ENCODE peak calls at places on chromosome 20, in seven cellular contexts. K is SJSA1, O is GM12865, F is tibial nerve, P is BE2C, C is heart right ventricle, W is cardiac fibroblast. Q is an unnamed sample.

GRCh38 chr20:63186528-63187316 is 29.2 kb downstream of the YTHDF1 start:
- DNase-seq in C (no peak), W (peak), K (no peak), F (no peak), P (no peak), O (no peak), Q (no peak)

GRCh38 chr20:18138639-18139583 is 1.2 kb downstream of the KAT14 start:
- DNase-seq in W (peak), O (no peak), P (no peak), F (no peak), K (no peak), C (no peak), Q (no peak)

GRCh38 chr20:10604865-10605440 is 68.8 kb downstream of the JAG1 start:
- DNase-seq in K (no peak), W (no peak), O (no peak), P (no peak), C (no peak), F (no peak), Q (no peak)

GRCh38 chr20:62122659-62123449 is 579 bp downstream of the LSM14B start:
- DNase-seq in F (no peak), C (peak), O (peak), K (no peak), W (peak), P (peak), Q (peak)

GRCh38 chr20:63132131-63132714 is 83.7 kb downstream of the YTHDF1 start:
- DNase-seq in P (no peak), W (no peak), O (no peak), C (no peak), F (no peak), K (peak), Q (no peak)

GRCh38 chr20:56001890-56002289 is 3.4 kb downstream of the CBLN4 start:
- DNase-seq in F (no peak), C (no peak), O (no peak), K (no peak), P (no peak), W (no peak), Q (no peak)

GRCh38 chr20:57678340-57678739 is 31.5 kb downstream of the PMEPA1 start:
- DNase-seq in W (no peak), C (peak), K (no peak), O (no peak), F (no peak), P (peak), Q (no peak)

GRCh38 chr20:4880051-4880450 is 121.3 kb downstream of the SLC23A2 start:
- DNase-seq in K (no peak), C (no peak), F (no peak), W (no peak), O (no peak), P (no peak), Q (no peak)

GRCh38 chr20:1037039-1037438 is 34.9 kb upstream of the RSPO4 start:
- DNase-seq in K (no peak), P (no peak), O (no peak), F (no peak), W (no peak), C (no peak), Q (no peak)

DNA sequence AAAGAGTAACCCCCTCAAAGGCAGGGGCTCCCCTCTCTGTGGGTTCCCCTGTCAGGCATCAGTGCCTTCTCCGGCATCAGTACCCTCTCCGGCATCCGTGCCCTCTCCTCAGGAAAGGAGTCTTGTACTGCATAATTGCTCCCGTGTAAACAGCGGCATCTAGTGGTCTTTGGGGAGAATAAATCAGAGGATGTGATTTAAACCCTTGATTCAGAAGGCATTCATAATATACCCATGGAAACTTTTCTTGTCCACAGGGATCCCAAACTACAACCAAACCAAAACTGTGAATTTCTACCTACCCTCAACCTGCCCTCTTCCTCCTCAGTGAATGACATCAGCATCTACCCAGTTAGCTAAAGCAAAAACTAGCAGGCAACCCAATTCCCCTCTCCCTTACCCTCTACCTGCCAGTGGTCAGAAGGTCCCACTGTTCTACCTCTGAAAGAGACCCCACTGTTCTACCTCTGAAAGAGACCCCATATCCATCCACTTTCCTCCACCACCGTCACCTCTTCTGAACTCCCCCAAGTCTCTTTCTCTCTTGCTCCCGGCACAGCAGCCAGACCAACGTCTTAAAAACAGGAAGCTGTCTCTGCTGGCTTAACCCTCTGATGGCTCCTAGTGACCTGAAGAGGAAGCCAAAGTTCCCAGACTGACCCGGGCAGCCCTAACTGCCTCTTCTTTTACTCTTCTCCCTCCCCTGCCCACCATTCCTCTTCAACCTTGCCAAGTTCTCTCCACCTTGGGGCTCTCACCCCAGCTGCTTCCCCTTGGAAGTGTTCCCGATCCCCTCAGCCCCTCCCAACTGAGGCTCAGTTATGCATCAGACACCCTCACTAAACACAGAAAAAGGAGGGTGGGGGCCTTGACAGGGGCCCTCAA is 27.2 kb downstream of the UBE2V1 start:
- DNase-seq in K (no peak), C (peak), W (peak), P (peak), F (no peak), O (peak), Q (peak)
- H3K4me3 ChIP-seq in K (no peak), C (no peak), W (no peak), P (no peak), F (no peak), O (no peak), Q (peak)

GRCh38 chr20:43916073-43916874 is 1.6 kb downstream of the TOX2 start:
- DNase-seq in O (no peak), P (peak), C (no peak), K (peak), W (peak), F (no peak), Q (no peak)
- H3K4me3 ChIP-seq in O (peak), P (no peak), C (peak), K (peak), W (peak), F (no peak), Q (peak)

GRCh38 chr20:22684072-22684762 is 99.8 kb upstream of the FOXA2 start:
- DNase-seq in W (peak), F (peak), P (peak), O (peak), K (peak), C (peak), Q (peak)
- H3K4me3 ChIP-seq in W (no peak), F (no peak), P (no peak), O (no peak), K (no peak), C (no peak), Q (no peak)

GRCh38 chr20:53643031-53643832 is 49.6 kb upstream of the ZNF217 start:
- DNase-seq in F (no peak), C (no peak), O (peak), W (peak), P (no peak), K (peak), Q (no peak)
- H3K4me3 ChIP-seq in F (no peak), C (no peak), O (peak), W (no peak), P (no peak), K (no peak), Q (no peak)

GRCh38 chr20:44599715-44600114 is 17.3 kb downstream of the PKIG start:
- DNase-seq in C (no peak), F (no peak), W (no peak), P (no peak), K (no peak), O (no peak), Q (no peak)
- H3K4me3 ChIP-seq in C (peak), F (no peak), W (no peak), P (no peak), K (no peak), O (peak), Q (no peak)

GRCh38 chr20:51542894-51543788 is 622 bp upstream of the NFATC2 start:
- DNase-seq in W (no peak), P (no peak), C (no peak), K (no peak), O (no peak), F (no peak), Q (no peak)
- H3K4me3 ChIP-seq in W (no peak), P (no peak), C (peak), K (no peak), O (no peak), F (peak), Q (no peak)

Q was measured in uterus.